ENCODE peak calls at places on chromosomes 13 and 19, in seven cellular contexts. L is stimulated activated CD4-positive, alpha-beta T cell treated with anti-CD3 and anti-CD28 coated beads, Interleukin-1b, Interleukin-23, amount 100 ng/mL, for 4 hours; C is T-helper 17 cell; W is HT-29; K is KBM-7; E is NAMALWA; T is stimulated activated naive CD4-positive, alpha-beta T cell. P is an unnamed sample.

GRCh38 chr19:5170329-5170745 is 170.3 kb downstream of the PTPRS start:
- DNase-seq in L (peak), C (peak), W (peak), K (peak), E (peak), T (peak), P (peak)

GRCh38 chr13:59320021-59320420 is 843.7 kb downstream of the DIAPH3 start:
- DNase-seq in L (no peak), C (no peak), W (no peak), K (no peak), E (no peak), T (no peak), P (no peak)

GRCh38 chr13:47908200-47908902 is 92.7 kb downstream of the SUCLA2 start:
- DNase-seq in L (no peak), C (no peak), W (peak), K (no peak), E (no peak), T (no peak), P (no peak)

GRCh38 chr19:30430206-30430734 is 58.1 kb downstream of the ZNF536 start:
- DNase-seq in L (no peak), C (no peak), W (no peak), K (no peak), E (no peak), T (no peak), P (no peak)

GRCh38 chr19:42816901-42817300 is 51.4 kb upstream of the PSG8 start:
- DNase-seq in L (no peak), C (no peak), W (no peak), K (no peak), E (no peak), T (no peak), P (no peak)

GRCh38 chr19:57016491-57016890 is 103.3 kb upstream of the USP29 start:
- DNase-seq in L (no peak), C (no peak), W (no peak), K (no peak), E (no peak), T (no peak), P (no peak)

GRCh38 chr13:100517706-100518105 is 70.9 kb downstream of the GGACT start:
- DNase-seq in L (no peak), C (no peak), W (no peak), K (no peak), E (no peak), T (no peak), P (no peak)

GRCh38 chr13:34462843-34463242 is 479.2 kb upstream of the NBEA start:
- DNase-seq in L (no peak), C (no peak), W (peak), K (no peak), E (no peak), T (no peak), P (no peak)

GRCh38 chr19:10430505-10431253 is 10.3 kb downstream of the PDE4A start:
- DNase-seq in L (no peak), C (no peak), W (no peak), K (no peak), E (no peak), T (no peak), P (no peak)

GRCh38 chr13:79966502-79966901 is 374.4 kb downstream of the SPRY2 start:
- DNase-seq in L (no peak), C (no peak), W (no peak), K (no peak), E (no peak), T (no peak), P (no peak)

GRCh38 chr13:112648966-112649690 is 40.7 kb upstream of the ATP11A start:
- DNase-seq in L (no peak), C (no peak), W (no peak), K (no peak), E (no peak), T (no peak), P (no peak)

GRCh38 chr13:48661112-48661511 is 7.4 kb downstream of the CYSLTR2 start:
- DNase-seq in L (no peak), C (no peak), W (no peak), K (no peak), E (no peak), T (no peak), P (no peak)

GRCh38 chr13:102651392-102651791 is 43.5 kb downstream of the METTL21C start:
- DNase-seq in L (no peak), C (no peak), W (peak), K (no peak), E (no peak), T (no peak), P (no peak)

GRCh38 chr19:49335071-49335783 is at the start of gene CD37:
- DNase-seq in L (no peak), C (peak), W (no peak), K (peak), E (peak), T (peak), P (peak)

GRCh38 chr13:110109910-110110309 is 197.0 kb downstream of the COL4A1 start:
- DNase-seq in L (no peak), C (no peak), W (no peak), K (no peak), E (no peak), T (no peak), P (no peak)

GRCh38 chr13:107348931-107349330 is 781.0 kb upstream of the ARGLU1 start:
- DNase-seq in L (no peak), C (no peak), W (no peak), K (no peak), E (no peak), T (no peak), P (no peak)

GRCh38 chr19:4016486-4016885 is 8.9 kb downstream of the PIAS4 start:
- DNase-seq in L (no peak), C (no peak), W (no peak), K (no peak), E (no peak), T (no peak), P (no peak)